ENCODE peak calls at places on chromosomes 13 and 19, in six cellular contexts. Y is IMR-90, P is ACHN, Q is HT1080, L is pons, E is choroid plexus epithelial cell. T is an unnamed sample.

GRCh38 chr19:3075605-3076431 is 13.5 kb upstream of the TLE5 start:
- DNase-seq in E (no peak), Q (no peak), L (no peak), Y (no peak), P (peak), T (no peak)

GRCh38 chr13:89076622-89077021 is 1405.5 kb downstream of the SLITRK5 start:
- DNase-seq in L (no peak), Q (no peak), Y (no peak), P (no peak), E (no peak), T (no peak)

GRCh38 chr19:6090634-6091033 is 19.7 kb downstream of the RFX2 start:
- DNase-seq in Q (no peak), E (no peak), L (no peak), Y (no peak), P (no peak), T (no peak)

GRCh38 chr13:105587786-105588185 is 947.7 kb downstream of the EFNB2 start:
- DNase-seq in Y (peak), Q (peak), P (peak), E (peak), L (no peak), T (no peak)

GRCh38 chr13:26919311-26919710 is 158.7 kb upstream of the GPR12 start:
- DNase-seq in Y (no peak), P (no peak), Q (peak), E (no peak), L (no peak), T (no peak)

GRCh38 chr13:21395953-21396352 is 63.1 kb downstream of the ZDHHC20 start:
- DNase-seq in P (no peak), E (no peak), Y (no peak), Q (no peak), L (no peak), T (no peak)

GRCh38 chr13:25901460-25902376 is 150.1 kb downstream of the SHISA2 start:
- DNase-seq in Q (peak), E (peak), Y (peak), L (no peak), P (peak), T (no peak)

GRCh38 chr19:43786665-43787064 is 5.9 kb upstream of the KCNN4 start:
- DNase-seq in Y (no peak), P (no peak), L (no peak), E (no peak), Q (no peak), T (no peak)

GRCh38 chr19:19319725-19320361 is 466 bp downstream of the SUGP1 start:
- DNase-seq in E (no peak), Y (no peak), L (peak), P (no peak), Q (no peak), T (no peak)

GRCh38 chr13:28412981-28413380 is 81.9 kb downstream of the FLT1 start:
- DNase-seq in Y (no peak), Q (no peak), E (no peak), L (no peak), P (no peak), T (no peak)

GRCh38 chr19:28377077-28377476 is 835.9 kb downstream of the UQCRFS1 start:
- DNase-seq in Y (no peak), L (no peak), P (peak), Q (no peak), E (peak), T (no peak)

GRCh38 chr19:48805452-48805851 is 5.4 kb downstream of the BCAT2 start:
- DNase-seq in L (no peak), E (no peak), P (no peak), Y (no peak), Q (no peak), T (no peak)

GRCh38 chr13:78603240-78603947 is at the start of gene POU4F1:
- DNase-seq in Y (peak), P (peak), E (no peak), Q (no peak), L (no peak), T (peak)

T was measured in DMS 273 treated with DMSO at 0.1 percent for 48 hours.